ENCODE peak calls at places on chromosomes 4 and X, in eight cellular contexts. T is lung; H is Panc1; V is IMR-90; Q is A549; E is CD8-positive, alpha-beta memory T cell; J is neuronal stem cell; B is heart left ventricle. S is an unnamed sample.

GRCh38 chr4:131302108-131302507 is 1847.0 kb upstream of the PCDH10 start:
- DNase-seq in T (no peak), Q (peak; percentile 1), E (no peak), H (no peak), V (no peak), B (no peak), J (no peak), S (no peak)

GRCh38 chrX:118520206-118520857 is 24.7 kb downstream of the DOCK11 start:
- DNase-seq in T (no peak), J (no peak), V (peak; percentile 80), E (no peak), H (no peak), B (no peak), Q (no peak), S (no peak)

GRCh38 chrX:136199365-136199764 is 51.8 kb downstream of the MAP7D3 start:
- DNase-seq in T (no peak), Q (no peak), H (no peak), E (no peak), V (peak; percentile 69), J (no peak), B (no peak), S (no peak)

GRCh38 chr4:31261632-31262031 is 541.5 kb downstream of the PCDH7 start:
- DNase-seq in V (no peak), H (no peak), B (no peak), J (no peak), T (no peak), Q (no peak), E (no peak), S (no peak)

GRCh38 chr4:36322921-36323354 is 41.5 kb downstream of the DTHD1 start:
- DNase-seq in V (no peak), E (no peak), T (no peak), Q (no peak), J (no peak), H (no peak), B (no peak), S (no peak)

GRCh38 chr4:70183168-70183939 is 12.2 kb upstream of the ODAM start:
- DNase-seq in B (no peak), J (peak; percentile 63), Q (peak; percentile 57), V (peak; percentile 48), T (no peak), H (no peak), E (no peak), S (no peak)

GRCh38 chr4:53928825-53929224 is 135.6 kb downstream of the CHIC2 start:
- DNase-seq in Q (no peak), J (no peak), T (no peak), V (peak; percentile 95), E (no peak), B (no peak), H (no peak), S (no peak)

GRCh38 chrX:134659761-134660160 is 1.5 kb upstream of the PLAC1 start:
- DNase-seq in Q (no peak), V (peak; percentile 16), T (no peak), J (no peak), B (no peak), H (no peak), E (no peak), S (no peak)

DNA sequence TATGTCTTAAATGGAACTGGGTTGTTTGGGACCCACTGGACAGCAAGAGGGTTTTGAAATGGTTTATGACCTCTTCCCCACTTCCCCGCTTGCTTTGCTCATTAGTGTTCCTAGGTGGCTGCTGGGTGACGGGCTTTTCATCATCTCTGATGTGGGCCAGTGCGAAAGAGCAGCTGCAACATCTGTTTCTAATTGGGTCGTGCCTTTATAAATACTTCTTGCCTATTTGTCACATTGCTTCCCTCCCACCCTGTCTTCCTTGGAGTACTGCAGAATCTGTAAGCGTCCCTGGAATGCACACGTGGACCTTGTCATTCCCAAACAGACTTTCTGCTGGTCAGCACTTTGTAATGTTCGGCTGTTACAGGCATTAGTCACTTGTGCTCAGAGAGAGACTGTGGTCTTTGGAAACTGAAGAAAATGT is 35.2 kb downstream of the SEPTIN11 start:
- DNase-seq in B (peak; percentile 56), J (peak; percentile 42), E (no peak), Q (no peak), H (peak; percentile 24), V (peak; percentile 100), T (peak; percentile 33), S (peak; percentile 78)
- H3K27ac ChIP-seq in B (peak overlapping the region; percentile 60), J (peak overlapping the region; percentile 3), E (no peak overlapping the region), Q (no peak overlapping the region), H (no peak overlapping the region), V (peak overlapping the region; percentile 12), T (peak overlapping the region; percentile 41), S (peak overlapping the region; percentile 43)

GRCh38 chr4:24244663-24245519 is 339.5 kb downstream of the DHX15 start:
- DNase-seq in J (peak; percentile 12), V (peak; percentile 32), T (no peak), H (no peak), Q (no peak), E (no peak), B (peak; percentile 87), S (no peak)
- H3K27ac ChIP-seq in J (no peak overlapping the region), V (no peak overlapping the region), T (peak overlapping the region; percentile 91), H (no peak overlapping the region), Q (no peak overlapping the region), E (no peak overlapping the region), B (peak overlapping the region; percentile 82), S (no peak overlapping the region)

GRCh38 chrX:16870095-16870860 is at the start of gene RBBP7:
- DNase-seq in T (peak; percentile 92), E (peak; percentile 87), Q (peak; percentile 91), H (no peak), B (peak; percentile 96), V (peak; percentile 89), J (peak; percentile 85), S (peak; percentile 88)

GRCh38 chrX:16869393-16870094 is 618 bp downstream of the RBBP7 start:
- DNase-seq in B (peak; percentile 23), V (peak; percentile 18), J (peak; percentile 17), H (no peak), Q (peak; percentile 32), E (peak; percentile 44), T (no peak), S (peak; percentile 61)

GRCh38 chrX:16867947-16868346 is 2.2 kb downstream of the RBBP7 start:
- DNase-seq in B (no peak), E (no peak), Q (no peak), H (no peak), T (no peak), J (no peak), V (no peak), S (no peak)

GRCh38 chrX:16870861-16871584 is 861 bp upstream of the RBBP7 start:
- DNase-seq in Q (no peak), E (no peak), H (no peak), B (peak; percentile 27), V (no peak), J (peak; percentile 5), T (no peak), S (peak; percentile 23)

GRCh38 chrX:16868920-16869319 is 1.2 kb downstream of the RBBP7 start:
- DNase-seq in E (no peak), V (no peak), Q (no peak), B (no peak), J (no peak), H (no peak), T (no peak), S (no peak)
- H3K27ac ChIP-seq in E (peak overlapping the region; percentile 65), V (no peak overlapping the region), Q (peak overlapping the region; percentile 90), B (no peak overlapping the region), J (no peak overlapping the region), H (peak overlapping the region; percentile 66), T (peak overlapping the region; percentile 91), S (peak overlapping the region; percentile 88)

DNA sequence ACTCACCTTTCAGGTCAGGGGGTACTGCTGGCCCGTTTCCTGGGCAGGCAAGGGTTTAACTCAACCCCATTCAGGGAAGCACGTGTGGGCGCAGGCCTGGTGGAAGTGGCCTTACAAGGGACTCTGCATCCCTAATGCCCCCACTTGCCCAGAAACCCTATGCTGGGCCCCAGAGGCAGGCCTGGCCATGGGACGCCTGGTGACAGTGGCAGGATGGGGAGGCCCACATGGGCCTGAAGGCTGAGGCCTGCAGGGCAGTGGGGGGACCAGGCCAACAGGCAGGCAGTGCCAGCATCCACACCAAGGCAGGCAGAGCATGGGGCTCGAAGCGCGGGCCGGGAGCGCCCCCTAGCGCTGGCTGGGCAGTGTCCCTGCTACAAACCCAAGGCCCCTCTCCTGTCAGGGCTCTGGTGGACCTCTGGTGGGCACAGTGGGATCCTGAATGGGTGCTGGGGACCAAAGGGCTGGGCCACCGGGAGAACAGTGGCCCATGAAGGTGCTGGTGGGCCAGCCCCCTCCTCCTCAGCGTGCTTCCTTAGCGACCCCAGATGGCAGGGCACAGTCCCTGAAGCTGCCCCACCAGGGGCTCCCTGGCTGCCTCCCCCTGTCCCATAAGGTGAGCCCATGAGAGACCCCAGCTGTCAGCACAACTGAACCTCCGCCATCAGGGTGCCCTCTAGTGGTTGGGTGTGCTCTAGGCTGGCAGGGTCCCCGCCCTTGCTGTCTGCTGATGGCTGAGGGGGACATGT is 16.8 kb downstream of the FGFR3 start:
- DNase-seq in T (peak; percentile 57), B (peak; percentile 66), Q (peak; percentile 72), V (peak; percentile 46), H (peak; percentile 24), E (peak; percentile 51), J (peak; percentile 76), S (no peak)
- H3K27ac ChIP-seq in T (no peak overlapping the region), B (no peak overlapping the region), Q (no peak overlapping the region), V (no peak overlapping the region), H (no peak overlapping the region), E (no peak overlapping the region), J (no peak overlapping the region), S (no peak overlapping the region)

GRCh38 chr4:157245351-157245750 is 24.8 kb downstream of the GRIA2 start:
- DNase-seq in E (no peak), H (no peak), B (no peak), V (no peak), J (no peak), T (no peak), Q (no peak), S (no peak)
- H3K27ac ChIP-seq in E (no peak overlapping the region), H (no peak overlapping the region), B (no peak overlapping the region), V (no peak overlapping the region), J (no peak overlapping the region), T (no peak overlapping the region), Q (no peak overlapping the region), S (no peak overlapping the region)

DNA sequence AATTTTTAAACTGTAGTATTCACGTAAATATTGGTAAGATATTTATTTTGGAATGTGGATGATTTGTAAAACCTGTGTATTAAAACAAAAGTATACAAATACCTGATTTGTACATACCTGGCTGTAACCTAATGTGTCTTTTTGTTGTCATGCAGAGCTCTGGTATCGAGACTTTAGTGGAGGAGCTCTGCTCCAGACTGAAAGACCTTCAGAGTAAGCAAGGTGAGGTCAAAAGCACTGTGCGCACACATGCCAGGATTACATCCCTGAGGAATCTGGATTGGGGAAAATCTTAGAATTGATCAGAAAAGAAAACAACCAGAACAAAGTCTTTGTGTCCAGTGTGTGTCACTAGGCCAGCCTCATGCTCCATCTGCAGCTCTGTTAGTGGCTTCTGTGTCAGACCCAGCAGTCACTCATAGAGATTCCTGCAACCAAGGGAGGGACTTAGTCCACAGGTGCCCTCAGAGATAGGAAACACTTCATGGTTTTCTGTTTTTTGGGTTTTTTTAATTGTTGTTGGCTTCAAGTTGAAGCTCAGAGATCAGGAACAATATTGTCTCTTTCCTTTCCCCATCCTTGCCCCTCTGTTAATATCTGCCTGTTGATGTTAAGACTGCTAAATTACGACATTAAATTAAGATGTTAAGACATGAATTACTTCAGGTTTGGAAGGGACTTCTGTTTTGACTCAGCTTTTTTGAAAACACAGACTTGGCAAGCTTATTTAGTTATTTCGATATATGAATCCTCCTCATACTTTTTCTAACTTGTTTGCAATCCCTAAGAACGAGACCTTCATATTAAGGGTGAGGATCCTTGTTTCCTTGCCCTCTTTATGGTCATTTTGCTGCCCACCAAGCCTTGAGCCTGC is 52.4 kb upstream of the TBC1D14 start:
- DNase-seq in H (no peak), E (no peak), B (no peak), T (no peak), V (no peak), Q (no peak), J (no peak), S (no peak)
- H3K27ac ChIP-seq in H (no peak overlapping the region), E (no peak overlapping the region), B (peak overlapping the region; percentile 50), T (peak overlapping the region; percentile 74), V (no peak overlapping the region), Q (peak overlapping the region; percentile 22), J (no peak overlapping the region), S (peak overlapping the region; percentile 71)